ENCODE peak calls at places on chromosomes 6 and 20, in ten cellular contexts. X, W, D, G, I, Z, C, Q, L and P are unnamed samples.

GRCh38 chr6:110173506-110174132 is 5.9 kb downstream of the WASF1 start:
- DNase-seq in G (peak), C (no peak), Q (no peak), D (no peak), W (peak), Z (no peak), I (no peak), X (no peak), L (no peak), P (no peak)

GRCh38 chr6:90669420-90669819 is 82.5 kb upstream of the MAP3K7 start:
- DNase-seq in W (no peak), G (no peak), C (no peak), Q (no peak), I (no peak), Z (no peak), X (no peak), D (no peak), L (no peak), P (no peak)

GRCh38 chr20:57187068-57187634 is 79.3 kb downstream of the BMP7 start:
- DNase-seq in L (no peak), Q (no peak), W (no peak), Z (no peak), I (no peak), X (no peak), C (no peak), G (no peak), D (no peak), P (no peak)

GRCh38 chr6:35048031-35048613 is 93.0 kb downstream of the TCP11 start:
- DNase-seq in Z (no peak), G (no peak), W (peak), L (no peak), X (no peak), C (no peak), D (no peak), Q (no peak), I (no peak), P (no peak)

GRCh38 chr20:49957487-49957938 is 21.3 kb downstream of the RNF114 start:
- DNase-seq in W (no peak), Q (no peak), G (no peak), I (no peak), Z (no peak), C (no peak), L (no peak), D (no peak), X (no peak), P (no peak)

GRCh38 chr20:57448764-57449354 is 57.7 kb downstream of the RBM38 start:
- DNase-seq in X (no peak), Z (no peak), W (no peak), C (no peak), I (no peak), Q (no peak), L (no peak), G (no peak), D (no peak), P (no peak)

GRCh38 chr6:127914240-127914639 is 13.4 kb upstream of the THEMIS start:
- DNase-seq in Q (no peak), G (peak), X (no peak), L (no peak), W (no peak), Z (no peak), C (no peak), D (no peak), I (no peak), P (no peak)

GRCh38 chr20:49999329-49999728 is 16.5 kb downstream of the SNAI1 start:
- DNase-seq in I (no peak), L (no peak), Q (no peak), Z (no peak), W (no peak), G (no peak), X (no peak), C (no peak), D (no peak), P (no peak)

GRCh38 chr20:41655966-41656685 is 37.9 kb upstream of the CHD6 start:
- DNase-seq in L (no peak), Z (no peak), D (no peak), G (no peak), W (no peak), X (no peak), C (no peak), Q (no peak), I (no peak), P (no peak)

GRCh38 chr6:37435816-37436215 is 2.8 kb downstream of the CMTR1 start:
- DNase-seq in L (no peak), Z (no peak), I (no peak), Q (no peak), G (peak), W (no peak), D (no peak), X (no peak), C (no peak), P (no peak)

GRCh38 chr6:21609881-21610329 is 16.4 kb downstream of the SOX4 start:
- DNase-seq in X (no peak), G (no peak), C (no peak), W (no peak), Q (no peak), D (no peak), I (no peak), Z (no peak), L (no peak), P (no peak)

GRCh38 chr20:3995067-3995748 is 20.1 kb downstream of the RNF24 start:
- DNase-seq in I (peak), W (no peak), D (no peak), L (no peak), Q (no peak), G (peak), C (no peak), X (peak), Z (no peak), P (peak)

GRCh38 chr20:45323731-45324130 is 15.6 kb upstream of the MATN4 start:
- DNase-seq in I (no peak), Q (no peak), X (no peak), G (peak), Z (no peak), L (no peak), W (no peak), D (no peak), C (no peak), P (no peak)

GRCh38 chr6:112563368-112563767 is 216.2 kb downstream of the RFPL4B start:
- DNase-seq in X (peak), L (no peak), W (no peak), G (peak), C (no peak), Q (no peak), D (no peak), Z (no peak), I (peak), P (peak)

GRCh38 chr6:139391709-139392108 is 17.3 kb upstream of the CITED2 start:
- DNase-seq in L (no peak), G (no peak), Q (no peak), Z (no peak), X (no peak), D (no peak), W (no peak), I (no peak), C (no peak), P (no peak)

GRCh38 chr6:111564482-111564945 is 41.2 kb downstream of the TRAF3IP2 start:
- DNase-seq in I (peak), W (no peak), X (no peak), Z (peak), G (peak), D (no peak), L (no peak), C (no peak), Q (no peak), P (peak)

GRCh38 chr6:125273965-125274364 is 27.8 kb downstream of the HDDC2 start:
- DNase-seq in I (peak), W (no peak), L (no peak), C (no peak), G (peak), Q (no peak), Z (peak), D (no peak), X (peak), P (no peak)

GRCh38 chr6:22149501-22150490 is 147.0 kb downstream of the PRL start:
- DNase-seq in Z (no peak), Q (no peak), C (no peak), L (no peak), G (peak), I (peak), D (no peak), X (peak), W (peak), P (no peak)

GRCh38 chr6:104325341-104326172 is 534.2 kb downstream of the HACE1 start:
- DNase-seq in W (peak), I (peak), G (peak), C (no peak), D (no peak), Q (no peak), X (no peak), Z (peak), L (no peak), P (peak)

GRCh38 chr6:44388876-44389275 is 1.4 kb downstream of the CDC5L start:
- DNase-seq in L (no peak), G (no peak), W (no peak), C (no peak), D (no peak), Q (no peak), I (no peak), Z (no peak), X (no peak), P (no peak)

GRCh38 chr6:44100088-44100550 is 27.1 kb downstream of the MRPL14 start:
- DNase-seq in X (no peak), L (no peak), W (peak), D (no peak), G (peak), C (no peak), Q (no peak), I (no peak), Z (peak), P (no peak)

GRCh38 chr6:13331516-13332348 is 3.4 kb upstream of the TBC1D7 start:
- DNase-seq in C (no peak), W (no peak), Z (no peak), X (no peak), I (peak), D (no peak), Q (no peak), L (no peak), G (peak), P (peak)

GRCh38 chr6:11094411-11094851 is 797 bp downstream of the SMIM13 start:
- DNase-seq in Q (peak), D (peak), L (peak), C (peak), Z (peak), W (peak), X (no peak), G (peak), I (peak), P (peak)

GRCh38 chr6:161487694-161488093 is 213.8 kb upstream of the AGPAT4 start:
- DNase-seq in Z (no peak), D (no peak), X (no peak), W (no peak), G (no peak), L (no peak), C (no peak), I (no peak), Q (no peak), P (peak)

GRCh38 chr20:38893485-38894090 is 32.6 kb upstream of the FAM83D start:
- DNase-seq in W (peak), C (peak), I (peak), X (no peak), D (peak), G (peak), L (peak), Q (no peak), Z (peak), P (peak)

GRCh38 chr6:64437996-64438395 is 802.4 kb downstream of the PHF3 start:
- DNase-seq in C (no peak), L (no peak), Q (no peak), D (no peak), X (no peak), G (no peak), Z (no peak), W (no peak), I (no peak), P (no peak)

GRCh38 chr6:3906191-3907019 is 57.2 kb downstream of the FAM50B start:
- DNase-seq in X (no peak), Q (no peak), L (no peak), G (no peak), I (no peak), Z (no peak), C (no peak), D (no peak), W (peak), P (no peak)

DNA sequence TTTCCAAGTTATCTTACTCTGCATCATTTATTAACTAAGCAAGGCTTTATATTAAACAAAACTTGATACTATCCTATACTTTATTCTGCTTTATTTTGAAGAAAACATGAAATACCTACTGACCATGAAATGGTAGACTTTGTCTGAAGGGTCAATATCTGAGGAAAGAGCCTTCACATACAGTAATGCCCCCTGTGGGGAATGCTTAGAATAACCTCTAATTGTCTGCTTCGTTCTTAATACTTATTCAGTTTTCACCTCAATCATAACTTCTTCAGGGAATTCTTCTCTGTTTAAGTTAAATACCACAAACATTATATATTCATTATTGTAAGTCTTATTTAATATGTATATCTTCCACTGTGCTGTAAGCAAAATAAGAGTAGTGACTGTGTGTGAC is 498.9 kb upstream of the MANEA start:
- DNase-seq in I (no peak), X (no peak), G (no peak), C (no peak), Z (no peak), D (no peak), L (no peak), Q (no peak), W (no peak), P (no peak)
- TF ChIP-seq CTCF in I (no peak), X (no peak), G (no peak), C (no peak), Z (no peak), D (no peak), L (no peak), Q (no peak), W (peak), P (no peak)

GRCh38 chr20:62832951-62833391 is 16.1 kb downstream of the COL9A3 start:
- DNase-seq in D (no peak), G (no peak), W (no peak), Z (no peak), X (no peak), C (no peak), Q (no peak), I (no peak), L (no peak), P (no peak)

GRCh38 chr20:62831854-62832211 is 15.0 kb downstream of the COL9A3 start:
- DNase-seq in W (no peak), X (no peak), G (no peak), C (no peak), Z (no peak), I (no peak), L (no peak), Q (no peak), D (no peak), P (no peak)

GRCh38 chr20:62830821-62831220 is 14.0 kb downstream of the COL9A3 start:
- DNase-seq in G (no peak), I (no peak), X (no peak), Z (no peak), D (no peak), L (no peak), C (no peak), W (no peak), Q (no peak), P (no peak)

GRCh38 chr20:62831361-62831788 is 14.5 kb downstream of the COL9A3 start:
- DNase-seq in G (no peak), C (no peak), L (no peak), W (no peak), D (no peak), I (no peak), Z (peak), X (no peak), Q (no peak), P (no peak)

GRCh38 chr20:62832212-62832922 is 15.5 kb downstream of the COL9A3 start:
- DNase-seq in I (no peak), Z (no peak), C (no peak), Q (peak), D (peak), X (no peak), L (peak), W (no peak), G (no peak), P (no peak)
- TF ChIP-seq CTCF in I (no peak), Z (no peak), C (no peak), Q (peak), D (no peak), X (no peak), L (no peak), W (no peak), G (no peak), P (no peak)

GRCh38 chr20:10239954-10240353 is 21.3 kb downstream of the SNAP25 start:
- DNase-seq in D (peak), G (peak), I (no peak), L (peak), Q (no peak), W (no peak), C (no peak), X (no peak), Z (peak), P (peak)

GRCh38 chr20:10240655-10241054 is 22.0 kb downstream of the SNAP25 start:
- DNase-seq in D (no peak), W (peak), X (no peak), I (no peak), G (no peak), L (no peak), Q (no peak), C (no peak), Z (no peak), P (no peak)

GRCh38 chr20:10242166-10242565 is 23.5 kb downstream of the SNAP25 start:
- DNase-seq in L (no peak), Z (no peak), X (no peak), G (peak), D (no peak), I (no peak), W (no peak), Q (no peak), C (no peak), P (no peak)

GRCh38 chr20:10231290-10231689 is 12.7 kb downstream of the SNAP25 start:
- DNase-seq in W (no peak), Q (no peak), I (no peak), L (no peak), Z (no peak), C (no peak), D (no peak), X (no peak), G (no peak), P (no peak)

GRCh38 chr20:10236540-10237533 is 18.2 kb downstream of the SNAP25 start:
- DNase-seq in C (no peak), D (no peak), Q (no peak), W (no peak), I (no peak), X (peak), G (no peak), L (no peak), Z (no peak), P (no peak)
- TF ChIP-seq CTCF in C (no peak), D (no peak), Q (no peak), W (no peak), I (no peak), X (peak), G (no peak), L (no peak), Z (no peak), P (no peak)

GRCh38 chr6:81734081-81734480 is 18.4 kb downstream of the TENT5A start:
- DNase-seq in C (no peak), W (no peak), X (no peak), L (no peak), Q (no peak), D (no peak), I (no peak), Z (no peak), G (peak), P (no peak)
- TF ChIP-seq CTCF in C (no peak), W (peak), X (no peak), L (no peak), Q (no peak), D (peak), I (no peak), Z (no peak), G (peak), P (no peak)

DNA sequence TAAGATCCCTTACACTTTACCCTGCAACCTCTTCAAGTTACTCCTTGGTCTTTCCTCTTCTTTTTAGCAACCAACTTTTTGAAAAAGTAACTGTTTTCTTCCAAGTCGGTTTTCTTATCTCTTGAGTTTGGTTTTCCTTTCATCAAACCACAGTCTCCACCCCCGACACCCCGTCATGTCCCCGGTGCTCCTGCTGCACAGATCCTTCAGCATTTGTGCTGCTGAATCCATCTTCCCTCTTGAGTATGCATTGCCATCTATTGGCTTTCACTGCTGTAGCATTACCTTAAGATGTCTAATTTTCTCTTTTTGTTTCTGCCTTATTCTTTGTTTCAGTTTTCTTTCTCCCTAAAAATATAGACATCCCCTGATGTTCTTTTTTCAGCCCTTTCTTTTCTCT is 11.9 kb upstream of the TNFRSF21 start:
- DNase-seq in D (no peak), Z (no peak), X (no peak), L (no peak), W (no peak), C (no peak), I (no peak), G (peak), Q (no peak), P (no peak)
- TF ChIP-seq CTCF in D (no peak), Z (no peak), X (no peak), L (no peak), W (no peak), C (no peak), I (no peak), G (peak), Q (no peak), P (no peak)

GRCh38 chr6:30101939-30102700 is 10.8 kb downstream of the TRIM31 start:
- DNase-seq in D (peak), L (peak), X (peak), I (peak), Q (no peak), G (peak), Z (peak), C (peak), W (peak), P (peak)
- TF ChIP-seq CTCF in D (no peak), L (no peak), X (no peak), I (no peak), Q (no peak), G (peak), Z (peak), C (no peak), W (no peak), P (peak)

GRCh38 chr6:169019727-169020491 is 233.7 kb downstream of the THBS2 start:
- DNase-seq in Q (no peak), I (no peak), G (no peak), L (no peak), D (no peak), C (no peak), W (peak), Z (no peak), X (peak), P (no peak)
- TF ChIP-seq CTCF in Q (no peak), I (peak), G (peak), L (no peak), D (no peak), C (no peak), W (peak), Z (no peak), X (peak), P (peak)

GRCh38 chr6:39276379-39276995 is 37.7 kb downstream of the KCNK17 start:
- DNase-seq in X (no peak), Q (no peak), D (no peak), W (no peak), G (no peak), L (no peak), C (no peak), Z (no peak), I (no peak), P (no peak)

GRCh38 chr6:39274903-39275302 is 39.3 kb downstream of the KCNK17 start:
- DNase-seq in W (no peak), L (no peak), Q (no peak), Z (no peak), X (no peak), G (no peak), C (no peak), I (no peak), D (no peak), P (no peak)

GRCh38 chr6:39279539-39279938 is 34.7 kb downstream of the KCNK17 start:
- DNase-seq in C (no peak), G (no peak), L (no peak), X (no peak), W (no peak), Z (no peak), Q (no peak), I (no peak), D (no peak), P (no peak)

GRCh38 chr6:39281312-39281980 is 32.8 kb downstream of the KCNK17 start:
- DNase-seq in W (no peak), L (no peak), C (no peak), Z (no peak), X (no peak), G (no peak), Q (no peak), D (no peak), I (no peak), P (no peak)

GRCh38 chr6:39280247-39280731 is 33.9 kb downstream of the KCNK17 start:
- DNase-seq in W (no peak), D (no peak), Z (peak), L (no peak), Q (no peak), X (no peak), I (no peak), G (no peak), C (no peak), P (no peak)
- TF ChIP-seq CTCF in W (no peak), D (no peak), Z (no peak), L (no peak), Q (no peak), X (no peak), I (no peak), G (no peak), C (no peak), P (no peak)

DNA sequence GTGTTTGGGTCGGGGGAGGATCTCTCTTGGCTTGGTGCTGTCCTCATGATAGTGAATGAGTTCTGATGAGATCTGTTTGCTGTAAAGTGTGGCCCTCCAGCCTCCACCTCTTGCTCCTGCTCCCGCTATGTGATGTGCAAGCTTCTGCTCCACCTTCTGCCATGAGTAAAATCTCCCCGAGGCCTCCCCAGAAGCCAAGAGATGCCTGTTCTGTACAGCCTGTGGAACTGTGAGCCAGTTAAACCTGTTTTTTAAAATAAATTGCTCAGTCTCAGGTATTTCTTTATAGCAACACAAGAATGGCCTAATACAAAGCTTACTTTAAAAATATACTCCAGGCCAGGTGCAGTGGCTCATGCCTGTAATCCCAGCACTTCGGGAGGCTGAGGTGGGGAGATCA is 11.3 kb upstream of the CCNC start:
- DNase-seq in L (no peak), D (no peak), X (no peak), Q (no peak), Z (no peak), G (no peak), I (no peak), W (no peak), C (no peak), P (no peak)
- TF ChIP-seq CTCF in L (no peak), D (no peak), X (no peak), Q (no peak), Z (no peak), G (no peak), I (no peak), W (no peak), C (no peak), P (no peak)